ENCODE peak calls at places on chromosomes 16 and 17, in ten cellular contexts. R is astrocyte of the spinal cord; O is stimulated activated CD8-positive, alpha-beta memory T cell treated with anti-CD3 and anti-CD28 coated beads, Interleukin-7, amount 100 ng/mL, for 1 hour; S is right atrium auricular region; M is NCI-H460; B is activated T-cell treated with anti-CD3 and anti-CD28 coated beads, Interleukin-2, amount 50 U/mL, for 72 hours; X is germinal center; D is left lung; P is retina; Y is OCI-LY7. T is an unnamed sample.
A peak's percentile ranks its signal among the peaks of the same experiment; 100 is the strongest.

GRCh38 chr16:30761427-30761927 is 385 bp downstream of the CFAP119 start:
- DNase-seq in P (no peak), B (peak; percentile 54), O (no peak), S (no peak), D (no peak), X (peak; percentile 75), R (peak; percentile 22), M (no peak), Y (peak; percentile 83), T (peak; percentile 31)

GRCh38 chr16:78686601-78687000 is 587.1 kb downstream of the WWOX start:
- DNase-seq in X (no peak), M (no peak), D (no peak), O (no peak), S (no peak), P (no peak), R (no peak), B (no peak), Y (no peak), T (no peak)

GRCh38 chr16:30356401-30357084 is 1.4 kb upstream of the CD2BP2 start:
- DNase-seq in M (no peak), Y (peak; percentile 23), R (no peak), P (no peak), D (peak; percentile 34), O (no peak), B (no peak), S (no peak), X (no peak), T (no peak)

GRCh38 chr17:37147301-37147812 is 198.6 kb downstream of the AATF start:
- DNase-seq in M (no peak), P (peak; percentile 21), X (peak; percentile 57), B (no peak), R (peak; percentile 36), D (no peak), S (no peak), Y (peak; percentile 69), O (no peak), T (no peak)

GRCh38 chr17:45705123-45706009 is 78.8 kb upstream of the CRHR1 start:
- DNase-seq in Y (no peak), R (no peak), M (peak; percentile 31), X (no peak), O (no peak), D (no peak), S (no peak), P (no peak), B (peak; percentile 9), T (no peak)

GRCh38 chr16:6827931-6828330 is 504.7 kb upstream of the RBFOX1 start:
- DNase-seq in P (no peak), S (no peak), M (no peak), Y (no peak), X (no peak), O (no peak), B (no peak), R (no peak), D (no peak), T (no peak)

GRCh38 chr17:5557485-5557884 is 26.8 kb downstream of the NLRP1 start:
- DNase-seq in D (no peak), Y (no peak), P (no peak), R (peak; percentile 22), X (no peak), M (no peak), B (no peak), S (no peak), O (no peak), T (peak; percentile 49)

GRCh38 chr16:12853972-12854371 is 47.4 kb upstream of the SHISA9 start:
- DNase-seq in Y (no peak), X (no peak), S (no peak), D (no peak), B (no peak), M (no peak), R (no peak), O (no peak), P (no peak), T (no peak)

GRCh38 chr17:80861360-80861861 is 130.2 kb upstream of the CHMP6 start:
- DNase-seq in X (no peak), R (no peak), S (no peak), B (no peak), D (peak; percentile 19), M (no peak), O (no peak), P (no peak), Y (no peak), T (no peak)

GRCh38 chr16:20612551-20613470 is 36.6 kb upstream of the ACSM2B start:
- DNase-seq in D (peak; percentile 86), R (no peak), Y (no peak), P (no peak), S (peak; percentile 74), O (no peak), X (no peak), M (no peak), B (no peak), T (no peak)

GRCh38 chr17:57480438-57481196 is 224.3 kb downstream of the MSI2 start:
- DNase-seq in D (no peak), P (no peak), Y (no peak), B (no peak), O (no peak), X (no peak), M (no peak), R (peak; percentile 73), S (no peak), T (no peak)

GRCh38 chr17:66747561-66748275 is 87.2 kb upstream of the CACNG5 start:
- DNase-seq in M (peak; percentile 13), Y (no peak), S (no peak), P (no peak), B (no peak), X (no peak), R (peak; percentile 82), D (no peak), O (no peak), T (no peak)

GRCh38 chr17:43597624-43598358 is 51.7 kb upstream of the ETV4 start:
- DNase-seq in R (no peak), Y (no peak), B (no peak), M (no peak), P (no peak), X (no peak), D (no peak), S (no peak), O (no peak), T (no peak)

GRCh38 chr17:3922765-3923164 is 6.5 kb upstream of the P2RX1 start:
- DNase-seq in M (no peak), O (no peak), B (no peak), X (no peak), D (no peak), Y (no peak), S (no peak), P (no peak), R (no peak), T (no peak)

GRCh38 chr17:14057591-14057990 is 11.7 kb upstream of the COX10 start:
- DNase-seq in O (no peak), M (no peak), X (no peak), P (no peak), R (no peak), D (no peak), S (no peak), Y (no peak), B (no peak), T (no peak)

GRCh38 chr17:20852541-20853370 is 190.1 kb downstream of the USP22 start:
- DNase-seq in O (no peak), Y (no peak), B (peak; percentile 40), R (peak; percentile 10), M (peak; percentile 34), P (peak; percentile 87), D (no peak), S (peak; percentile 64), X (no peak), T (peak; percentile 3)